ENCODE peak calls at places on chromosomes 12 and 14, in four cellular contexts. One of them, this sample, is unnamed.

GRCh38 chr12:67590122-67590795 is 58.3 kb upstream of the DYRK2 start:
- DNase-seq in CD8-positive, alpha-beta memory T cell: peak
- DNase-seq in A673: no peak
- DNase-seq in left lung: no peak
- DNase-seq in this sample: peak

GRCh38 chr14:92551066-92551841 is 37.7 kb downstream of the RIN3 start:
- DNase-seq in left lung: no peak
- DNase-seq in A673: no peak
- DNase-seq in CD8-positive, alpha-beta memory T cell: no peak
- DNase-seq in this sample: no peak

GRCh38 chr12:108515916-108516315 is 839 bp downstream of the FICD start:
- DNase-seq in CD8-positive, alpha-beta memory T cell: no peak
- DNase-seq in left lung: no peak
- DNase-seq in A673: no peak
- DNase-seq in this sample: no peak

GRCh38 chr12:57896437-57897201 is 44.7 kb upstream of the ATP23 start:
- DNase-seq in left lung: peak
- DNase-seq in CD8-positive, alpha-beta memory T cell: peak
- DNase-seq in A673: peak
- DNase-seq in this sample: no peak

GRCh38 chr14:74913986-74914573 is 9.0 kb downstream of the RPS6KL1 start:
- DNase-seq in left lung: no peak
- DNase-seq in CD8-positive, alpha-beta memory T cell: no peak
- DNase-seq in A673: peak
- DNase-seq in this sample: no peak

GRCh38 chr12:94239332-94239731 is 91.0 kb downstream of the PLXNC1 start:
- DNase-seq in A673: no peak
- DNase-seq in CD8-positive, alpha-beta memory T cell: no peak
- DNase-seq in left lung: no peak
- DNase-seq in this sample: no peak

GRCh38 chr14:77469539-77469938 is 11.6 kb downstream of the AHSA1 start:
- DNase-seq in left lung: no peak
- DNase-seq in A673: no peak
- DNase-seq in CD8-positive, alpha-beta memory T cell: no peak
- DNase-seq in this sample: no peak

GRCh38 chr14:24416932-24417619 is 12.4 kb downstream of the CBLN3 start:
- DNase-seq in CD8-positive, alpha-beta memory T cell: no peak
- DNase-seq in A673: no peak
- DNase-seq in left lung: no peak
- DNase-seq in this sample: no peak

GRCh38 chr12:2244013-2244861 is 191.4 kb downstream of the CACNA1C start:
- DNase-seq in left lung: no peak
- DNase-seq in A673: peak
- DNase-seq in CD8-positive, alpha-beta memory T cell: no peak
- DNase-seq in this sample: no peak

GRCh38 chr12:113463746-113464743 is 7.6 kb downstream of the LHX5 start:
- DNase-seq in CD8-positive, alpha-beta memory T cell: no peak
- DNase-seq in left lung: peak
- DNase-seq in A673: no peak
- DNase-seq in this sample: no peak

GRCh38 chr12:14278294-14278953 is 87.1 kb upstream of the ATF7IP start:
- DNase-seq in A673: no peak
- DNase-seq in CD8-positive, alpha-beta memory T cell: no peak
- DNase-seq in left lung: no peak
- DNase-seq in this sample: no peak

GRCh38 chr12:14948672-14949071 is 10.3 kb upstream of the ERP27 start:
- DNase-seq in left lung: no peak
- DNase-seq in CD8-positive, alpha-beta memory T cell: peak
- DNase-seq in A673: peak
- DNase-seq in this sample: peak

GRCh38 chr12:66620026-66620425 is 58.9 kb downstream of the GRIP1 start:
- DNase-seq in A673: no peak
- DNase-seq in left lung: no peak
- DNase-seq in CD8-positive, alpha-beta memory T cell: no peak
- DNase-seq in this sample: no peak

GRCh38 chr14:77483851-77484250 is 14.8 kb downstream of the ISM2 start:
- DNase-seq in left lung: no peak
- DNase-seq in A673: no peak
- DNase-seq in CD8-positive, alpha-beta memory T cell: no peak
- DNase-seq in this sample: no peak

GRCh38 chr12:7844131-7844530 is 28.6 kb downstream of the SLC2A14 start:
- DNase-seq in A673: no peak
- DNase-seq in CD8-positive, alpha-beta memory T cell: no peak
- DNase-seq in left lung: no peak
- DNase-seq in this sample: no peak

GRCh38 chr12:27226319-27226984 is 17.6 kb upstream of the STK38L start:
- DNase-seq in left lung: no peak
- DNase-seq in A673: no peak
- DNase-seq in CD8-positive, alpha-beta memory T cell: no peak
- DNase-seq in this sample: no peak

GRCh38 chr12:53733051-53733812 is 6.0 kb upstream of the CALCOCO1 start:
- DNase-seq in CD8-positive, alpha-beta memory T cell: no peak
- DNase-seq in A673: no peak
- DNase-seq in left lung: no peak
- DNase-seq in this sample: no peak

GRCh38 chr14:22427771-22428228 is 161.2 kb downstream of the DAD1 start:
- DNase-seq in left lung: no peak
- DNase-seq in A673: peak
- DNase-seq in CD8-positive, alpha-beta memory T cell: no peak
- DNase-seq in this sample: no peak

GRCh38 chr14:103834956-103835355 is 12.4 kb downstream of the PPP1R13B start:
- DNase-seq in CD8-positive, alpha-beta memory T cell: no peak
- DNase-seq in A673: no peak
- DNase-seq in left lung: no peak
- DNase-seq in this sample: no peak

GRCh38 chr14:25237845-25238244 is 187.9 kb upstream of the STXBP6 start:
- DNase-seq in left lung: no peak
- DNase-seq in A673: peak
- DNase-seq in CD8-positive, alpha-beta memory T cell: no peak
- DNase-seq in this sample: no peak

GRCh38 chr14:28344381-28344780 is 422.2 kb upstream of the FOXG1 start:
- DNase-seq in left lung: no peak
- DNase-seq in CD8-positive, alpha-beta memory T cell: no peak
- DNase-seq in A673: no peak
- DNase-seq in this sample: no peak

GRCh38 chr14:65045691-65046090 is 56.6 kb downstream of the MAX start:
- DNase-seq in A673: no peak
- DNase-seq in left lung: no peak
- DNase-seq in CD8-positive, alpha-beta memory T cell: no peak
- DNase-seq in this sample: no peak

GRCh38 chr14:100305446-100306255 is 593 bp downstream of the SLC25A29 start:
- DNase-seq in left lung: peak
- DNase-seq in A673: peak
- DNase-seq in CD8-positive, alpha-beta memory T cell: peak
- DNase-seq in this sample: peak

GRCh38 chr14:88189040-88189839 is 133.8 kb downstream of the KCNK10 start:
- DNase-seq in A673: peak
- DNase-seq in left lung: no peak
- DNase-seq in CD8-positive, alpha-beta memory T cell: peak
- DNase-seq in this sample: peak

GRCh38 chr14:34199585-34199984 is 248.7 kb upstream of the EGLN3 start:
- DNase-seq in left lung: no peak
- DNase-seq in A673: no peak
- DNase-seq in CD8-positive, alpha-beta memory T cell: no peak
- DNase-seq in this sample: no peak

GRCh38 chr12:92290016-92290685 is 144.5 kb upstream of the BTG1 start:
- DNase-seq in A673: peak
- DNase-seq in CD8-positive, alpha-beta memory T cell: no peak
- DNase-seq in left lung: no peak
- DNase-seq in this sample: no peak

GRCh38 chr12:42145552-42146215 is 1.0 kb upstream of the GXYLT1 start:
- DNase-seq in left lung: no peak
- DNase-seq in CD8-positive, alpha-beta memory T cell: no peak
- DNase-seq in A673: no peak
- DNase-seq in this sample: no peak

GRCh38 chr12:131203666-131204415 is 250.1 kb downstream of the ADGRD1 start:
- DNase-seq in A673: no peak
- DNase-seq in left lung: no peak
- DNase-seq in CD8-positive, alpha-beta memory T cell: no peak
- DNase-seq in this sample: no peak

GRCh38 chr12:114000861-114001260 is 34.7 kb upstream of the RBM19 start:
- DNase-seq in A673: no peak
- DNase-seq in left lung: no peak
- DNase-seq in CD8-positive, alpha-beta memory T cell: no peak
- DNase-seq in this sample: no peak

GRCh38 chr14:31954991-31955390 is 122.1 kb upstream of the ARHGAP5 start:
- DNase-seq in left lung: no peak
- DNase-seq in A673: no peak
- DNase-seq in CD8-positive, alpha-beta memory T cell: no peak
- DNase-seq in this sample: no peak

GRCh38 chr12:104643093-104643646 is 186.4 kb downstream of the CHST11 start:
- DNase-seq in CD8-positive, alpha-beta memory T cell: no peak
- DNase-seq in A673: no peak
- DNase-seq in left lung: no peak
- DNase-seq in this sample: no peak

GRCh38 chr14:76227450-76228050 is 75.8 kb downstream of the GPATCH2L start:
- DNase-seq in CD8-positive, alpha-beta memory T cell: no peak
- DNase-seq in left lung: no peak
- DNase-seq in A673: no peak
- DNase-seq in this sample: no peak

GRCh38 chr12:115506822-115507629 is 770.5 kb downstream of the MED13L start:
- DNase-seq in CD8-positive, alpha-beta memory T cell: no peak
- DNase-seq in A673: no peak
- DNase-seq in left lung: no peak
- DNase-seq in this sample: no peak

GRCh38 chr12:14416658-14417057 is 51.2 kb downstream of the ATF7IP start:
- DNase-seq in CD8-positive, alpha-beta memory T cell: peak
- DNase-seq in left lung: no peak
- DNase-seq in A673: peak
- DNase-seq in this sample: peak

GRCh38 chr14:67031920-67032774 is 157.1 kb upstream of the GARIN2 start:
- DNase-seq in CD8-positive, alpha-beta memory T cell: no peak
- DNase-seq in A673: no peak
- DNase-seq in left lung: no peak
- DNase-seq in this sample: no peak

GRCh38 chr12:26227376-26227775 is 32.0 kb downstream of the SSPN start:
- DNase-seq in A673: no peak
- DNase-seq in left lung: no peak
- DNase-seq in CD8-positive, alpha-beta memory T cell: no peak
- DNase-seq in this sample: no peak

GRCh38 chr12:107368586-107368985 is 275.2 kb upstream of the CRY1 start:
- DNase-seq in A673: no peak
- DNase-seq in CD8-positive, alpha-beta memory T cell: no peak
- DNase-seq in left lung: no peak
- DNase-seq in this sample: no peak

GRCh38 chr12:9064815-9065606 is 50.7 kb downstream of the A2M start:
- DNase-seq in left lung: peak
- DNase-seq in CD8-positive, alpha-beta memory T cell: no peak
- DNase-seq in A673: no peak
- DNase-seq in this sample: no peak
- H3K4me3 ChIP-seq in left lung: peak
- H3K4me3 ChIP-seq in CD8-positive, alpha-beta memory T cell: peak
- H3K4me3 ChIP-seq in A673: peak
- H3K4me3 ChIP-seq in this sample: no peak

DNA sequence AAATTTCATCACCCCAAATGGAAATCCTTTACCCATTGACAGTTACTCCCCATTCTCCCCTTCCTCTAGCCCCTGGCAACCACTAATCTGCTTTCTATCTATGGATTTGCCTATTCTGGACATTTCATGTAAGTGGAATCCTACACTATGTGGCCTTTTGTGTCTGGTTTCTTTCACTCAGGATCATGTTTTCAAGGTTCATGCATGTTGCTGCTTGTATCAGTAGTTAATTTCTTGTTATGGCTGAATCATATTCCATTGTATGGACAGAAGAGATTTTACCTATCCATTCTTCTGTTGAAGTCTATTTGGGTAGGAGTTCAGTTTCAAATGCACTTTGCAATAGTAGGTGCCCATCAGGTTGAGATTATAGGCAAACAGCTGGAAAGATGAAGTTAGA is 1.4 kb downstream of the RFC5 start:
- DNase-seq in A673: no peak
- DNase-seq in left lung: no peak
- DNase-seq in CD8-positive, alpha-beta memory T cell: no peak
- DNase-seq in this sample: no peak
- H3K4me3 ChIP-seq in A673: peak
- H3K4me3 ChIP-seq in left lung: no peak
- H3K4me3 ChIP-seq in CD8-positive, alpha-beta memory T cell: no peak
- H3K4me3 ChIP-seq in this sample: peak

GRCh38 chr14:50002926-50003212 is 110.0 kb downstream of the ARF6 start:
- DNase-seq in CD8-positive, alpha-beta memory T cell: no peak
- DNase-seq in A673: no peak
- DNase-seq in left lung: no peak
- DNase-seq in this sample: no peak

GRCh38 chr14:50000215-50001145 is 107.6 kb downstream of the ARF6 start:
- DNase-seq in left lung: peak
- DNase-seq in A673: peak
- DNase-seq in CD8-positive, alpha-beta memory T cell: peak
- DNase-seq in this sample: peak

GRCh38 chr14:50001146-50001998 is 108.5 kb downstream of the ARF6 start:
- DNase-seq in A673: no peak
- DNase-seq in CD8-positive, alpha-beta memory T cell: peak
- DNase-seq in left lung: no peak
- DNase-seq in this sample: peak

GRCh38 chr14:50003213-50004021 is 110.5 kb downstream of the ARF6 start:
- DNase-seq in left lung: peak
- DNase-seq in CD8-positive, alpha-beta memory T cell: peak
- DNase-seq in A673: peak
- DNase-seq in this sample: peak

GRCh38 chr14:50001999-50002925 is 109.4 kb downstream of the ARF6 start:
- DNase-seq in A673: no peak
- DNase-seq in CD8-positive, alpha-beta memory T cell: peak
- DNase-seq in left lung: no peak
- DNase-seq in this sample: peak
- H3K4me3 ChIP-seq in A673: no peak
- H3K4me3 ChIP-seq in CD8-positive, alpha-beta memory T cell: peak
- H3K4me3 ChIP-seq in left lung: peak
- H3K4me3 ChIP-seq in this sample: peak

GRCh38 chr12:121088208-121088585 is 44.5 kb upstream of the P2RX7 start:
- DNase-seq in CD8-positive, alpha-beta memory T cell: no peak
- DNase-seq in A673: no peak
- DNase-seq in left lung: no peak
- DNase-seq in this sample: no peak

GRCh38 chr12:121092034-121092433 is 40.6 kb upstream of the P2RX7 start:
- DNase-seq in A673: no peak
- DNase-seq in left lung: no peak
- DNase-seq in CD8-positive, alpha-beta memory T cell: no peak
- DNase-seq in this sample: no peak

GRCh38 chr12:121090576-121091125 is 42.0 kb upstream of the P2RX7 start:
- DNase-seq in CD8-positive, alpha-beta memory T cell: no peak
- DNase-seq in A673: no peak
- DNase-seq in left lung: no peak
- DNase-seq in this sample: no peak

GRCh38 chr12:121089031-121089812 is 43.5 kb upstream of the P2RX7 start:
- DNase-seq in A673: no peak
- DNase-seq in left lung: no peak
- DNase-seq in CD8-positive, alpha-beta memory T cell: no peak
- DNase-seq in this sample: no peak

GRCh38 chr12:121089813-121090430 is 42.8 kb upstream of the P2RX7 start:
- DNase-seq in left lung: no peak
- DNase-seq in CD8-positive, alpha-beta memory T cell: no peak
- DNase-seq in A673: no peak
- DNase-seq in this sample: no peak
- H3K4me3 ChIP-seq in left lung: no peak
- H3K4me3 ChIP-seq in CD8-positive, alpha-beta memory T cell: no peak
- H3K4me3 ChIP-seq in A673: no peak
- H3K4me3 ChIP-seq in this sample: no peak

GRCh38 chr12:24014853-24015590 is 65.6 kb upstream of the SOX5 start:
- DNase-seq in CD8-positive, alpha-beta memory T cell: no peak
- DNase-seq in A673: no peak
- DNase-seq in left lung: no peak
- DNase-seq in this sample: no peak
- H3K4me3 ChIP-seq in CD8-positive, alpha-beta memory T cell: no peak
- H3K4me3 ChIP-seq in A673: no peak
- H3K4me3 ChIP-seq in left lung: no peak
- H3K4me3 ChIP-seq in this sample: no peak

This sample was measured in CD4-positive, CD25-positive, alpha-beta regulatory T cell.